ENCODE peak calls at places on chromosomes 13 and 19, in nine cellular contexts. W is choroid plexus epithelial cell, Z is heart right ventricle, S is fibroblast of mammary gland, J is brain microvascular endothelial cell, F is HL-60, L is dorsolateral prefrontal cortex, O is DND-41, P is BE2C. C is an unnamed sample.
A peak's percentile ranks its signal among the peaks of the same experiment; 100 is the strongest.

GRCh38 chr13:66530686-66531085 is 699.5 kb downstream of the PCDH9 start:
- DNase-seq in W (no peak), S (no peak), O (no peak), P (no peak), Z (no peak), J (no peak), L (no peak), F (no peak), C (no peak)

GRCh38 chr13:97944396-97945029 is 9.0 kb upstream of the IPO5 start:
- DNase-seq in S (peak; percentile 48), P (no peak), O (no peak), L (no peak), J (peak; percentile 41), Z (no peak), F (no peak), W (peak; percentile 69), C (no peak)

GRCh38 chr19:46495789-46496099 is at the start of gene PNMA8B:
- DNase-seq in F (no peak), L (peak; percentile 93), S (no peak), P (peak; percentile 95), O (no peak), W (peak; percentile 65), Z (peak; percentile 58), J (peak; percentile 34), C (no peak)

GRCh38 chr13:51715613-51716012 is 88.3 kb downstream of the DHRS12 start:
- DNase-seq in S (no peak), J (no peak), W (no peak), L (no peak), Z (no peak), P (no peak), F (no peak), O (no peak), C (no peak)

GRCh38 chr13:28819748-28820098 is 416 bp upstream of the MTUS2 start:
- DNase-seq in L (peak; percentile 77), W (peak; percentile 55), P (peak; percentile 82), S (peak; percentile 19), J (no peak), O (no peak), F (no peak), Z (peak; percentile 44), C (no peak)

GRCh38 chr13:29454931-29455481 is 140.5 kb downstream of the SLC7A1 start:
- DNase-seq in Z (no peak), W (peak; percentile 35), S (peak; percentile 35), P (peak; percentile 34), F (no peak), L (no peak), O (no peak), J (no peak), C (no peak)

GRCh38 chr19:33860691-33861090 is 64.0 kb downstream of the KCTD15 start:
- DNase-seq in L (no peak), F (no peak), J (no peak), P (no peak), W (no peak), Z (no peak), S (no peak), O (no peak), C (no peak)

GRCh38 chr13:76903544-76904162 is 17.4 kb upstream of the KCTD12 start:
- DNase-seq in F (no peak), L (peak; percentile 52), P (peak; percentile 69), W (peak; percentile 93), O (peak; percentile 68), Z (peak; percentile 70), S (peak; percentile 83), J (peak; percentile 74), C (no peak)

GRCh38 chr19:3556978-3557460 is 367 bp downstream of the MFSD12 start:
- DNase-seq in L (no peak), O (peak; percentile 57), P (no peak), Z (no peak), F (no peak), S (no peak), W (peak; percentile 47), J (no peak), C (no peak)

GRCh38 chr19:42397315-42398166 is 7.4 kb upstream of the CNFN start:
- DNase-seq in P (no peak), S (peak; percentile 49), F (no peak), O (no peak), L (no peak), W (no peak), Z (no peak), J (no peak), C (no peak)

GRCh38 chr19:34418300-34418699 is 9.9 kb upstream of the UBA2 start:
- DNase-seq in W (no peak), S (no peak), J (no peak), O (no peak), L (no peak), F (no peak), P (no peak), Z (no peak), C (no peak)

GRCh38 chr19:49142866-49143335 is 12.3 kb downstream of the HRC start:
- DNase-seq in J (peak; percentile 90), O (no peak), S (peak; percentile 86), Z (peak; percentile 95), W (peak; percentile 93), L (peak; percentile 90), F (no peak), P (peak; percentile 97), C (peak; percentile 56)

GRCh38 chr19:52959613-52960295 is 2.9 kb downstream of the ZNF816 start:
- DNase-seq in Z (no peak), L (no peak), W (no peak), F (no peak), S (no peak), P (no peak), O (no peak), J (no peak), C (no peak)

DNA sequence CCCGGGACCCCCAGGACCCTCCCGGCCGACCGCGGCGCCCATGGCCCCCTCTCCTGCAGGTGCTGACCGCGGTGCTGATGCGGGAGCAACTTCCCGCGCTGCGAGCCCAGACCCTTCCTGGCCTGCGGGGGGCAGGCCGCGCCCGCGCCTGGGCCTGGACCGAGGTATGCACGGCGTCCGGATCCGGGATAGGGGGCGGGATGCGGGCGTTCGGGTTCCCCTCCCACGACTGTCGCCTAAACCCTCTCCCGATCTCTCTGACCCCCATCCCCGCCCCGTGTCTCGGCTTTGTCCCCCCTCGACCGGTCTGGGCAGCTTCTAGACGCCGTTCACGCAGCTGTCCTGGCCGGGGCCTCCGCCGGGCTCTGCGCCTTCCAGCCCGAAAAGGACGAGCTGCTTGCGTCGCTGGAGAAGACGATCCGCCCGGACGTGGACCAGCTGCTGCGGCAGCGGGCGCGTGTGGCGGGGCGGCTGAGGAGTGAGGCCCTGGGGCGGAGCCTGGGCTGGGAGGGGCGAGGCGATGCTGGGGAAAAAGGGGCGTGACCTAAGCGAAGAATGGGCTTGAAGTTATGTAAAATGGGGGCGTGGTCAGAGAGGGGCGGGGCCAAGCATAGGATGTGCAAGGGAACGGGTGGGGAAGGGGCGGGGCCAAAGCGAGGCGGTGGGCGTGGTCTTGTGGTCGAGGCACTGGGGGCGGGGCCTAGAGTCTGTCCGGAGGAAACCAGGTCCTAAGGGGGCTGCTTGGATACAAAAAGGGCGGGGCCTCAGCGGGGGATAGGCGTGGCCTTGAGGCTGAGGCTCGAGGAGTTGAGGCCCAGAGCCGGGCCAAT is 15.9 kb upstream of the COLGALT1 start:
- DNase-seq in L (peak; percentile 85), F (peak; percentile 88), W (peak; percentile 97), Z (peak; percentile 95), S (peak; percentile 92), J (peak; percentile 99), O (peak; percentile 100), P (peak; percentile 100), C (peak; percentile 45)
- TF ChIP-seq CTCF in L (peak; percentile 56), F (no peak), W (peak; percentile 47), Z (peak; percentile 75), S (no peak), J (peak; percentile 44), O (peak; percentile 45), P (no peak), C (peak; percentile 35)

DNA sequence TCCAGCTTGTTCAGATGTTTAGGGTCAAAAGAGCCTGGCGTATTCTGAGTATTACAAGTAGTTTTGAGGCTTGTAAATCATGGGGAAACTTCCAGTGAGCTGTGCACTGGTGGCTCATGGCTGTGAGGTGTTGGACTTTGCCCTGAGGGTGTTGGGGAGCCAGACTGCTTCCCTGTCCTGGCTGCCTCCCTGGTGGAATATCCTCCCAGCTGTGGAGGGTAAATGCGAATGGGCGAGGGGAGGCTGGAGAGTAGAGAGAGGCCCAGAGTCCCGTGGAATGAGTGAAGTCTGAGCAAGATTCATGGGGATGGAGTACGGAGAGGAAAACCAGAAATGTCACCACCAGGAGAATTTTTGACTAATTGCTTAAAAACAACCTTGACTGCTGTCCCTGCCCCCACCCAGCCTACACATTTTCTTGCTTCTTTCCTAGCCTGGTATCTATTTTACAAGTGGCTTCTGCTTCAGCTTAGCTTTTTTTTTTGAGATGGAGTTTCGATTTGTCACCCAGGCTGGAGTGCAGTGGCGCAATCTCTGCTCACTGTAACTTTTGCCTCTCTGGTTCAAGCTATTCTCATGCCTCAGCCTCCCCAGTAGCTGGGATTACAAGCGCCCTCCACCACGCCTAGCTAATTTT is 3.7 kb downstream of the SNRPA start:
- DNase-seq in Z (no peak), P (no peak), L (no peak), J (no peak), S (peak; percentile 36), F (no peak), W (no peak), O (no peak), C (no peak)
- H3K4me3 ChIP-seq in Z (no peak overlapping the region), P (no peak overlapping the region), L (no peak overlapping the region), J (no peak overlapping the region), S (no peak overlapping the region), F (peak overlapping the region; percentile 31), W (no peak overlapping the region), O (peak overlapping the region; percentile 46), C (no peak overlapping the region)

DNA sequence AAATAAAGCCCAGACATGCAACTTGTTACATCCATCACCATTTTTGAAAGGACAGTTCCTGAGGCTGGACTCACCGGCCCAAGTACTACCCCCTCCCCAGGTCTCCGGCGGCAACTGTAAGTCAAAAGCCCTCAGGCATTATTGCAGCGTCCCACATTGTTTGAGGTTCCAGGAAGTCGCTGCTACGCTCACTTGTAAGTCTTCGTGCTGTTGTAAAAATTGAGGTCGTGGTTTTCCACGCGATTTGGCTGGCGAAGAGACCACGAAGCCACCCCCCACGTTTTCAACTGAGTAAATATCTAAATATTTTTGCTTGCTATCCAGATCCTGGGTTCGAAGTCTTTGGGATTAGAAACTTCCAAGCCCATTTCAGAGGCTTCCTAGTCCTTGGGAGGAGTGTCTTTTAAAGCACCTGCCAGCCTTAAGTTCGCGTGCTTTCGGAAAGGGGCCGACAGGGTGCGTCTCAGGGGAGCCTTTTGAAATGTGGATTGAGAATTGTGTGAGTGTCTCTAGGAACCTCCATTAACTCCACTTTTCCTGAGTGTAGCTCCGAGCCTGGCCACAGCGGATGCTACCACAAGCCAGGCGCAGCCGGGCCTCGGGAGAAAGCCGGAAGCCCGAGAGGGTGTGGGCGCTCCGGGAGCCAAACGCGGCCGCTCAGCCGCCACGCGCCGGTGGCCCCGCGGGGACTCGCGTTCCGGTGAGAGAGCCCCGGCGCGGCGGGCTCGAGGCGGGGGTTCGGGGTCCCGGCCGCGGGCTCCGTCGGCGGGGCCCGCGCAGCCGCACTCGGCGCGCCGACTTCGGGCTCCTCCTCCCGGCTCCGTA is at the start of gene FNDC3A:
- DNase-seq in F (no peak), Z (peak; percentile 23), P (peak; percentile 24), O (peak; percentile 74), W (peak; percentile 76), J (peak; percentile 48), S (peak; percentile 57), L (no peak), C (no peak)
- TF ChIP-seq CTCF in F (no peak), Z (peak; percentile 16), P (no peak), O (peak; percentile 7), W (peak; percentile 41), J (peak; percentile 26), S (peak; percentile 11), L (no peak), C (no peak)

DNA sequence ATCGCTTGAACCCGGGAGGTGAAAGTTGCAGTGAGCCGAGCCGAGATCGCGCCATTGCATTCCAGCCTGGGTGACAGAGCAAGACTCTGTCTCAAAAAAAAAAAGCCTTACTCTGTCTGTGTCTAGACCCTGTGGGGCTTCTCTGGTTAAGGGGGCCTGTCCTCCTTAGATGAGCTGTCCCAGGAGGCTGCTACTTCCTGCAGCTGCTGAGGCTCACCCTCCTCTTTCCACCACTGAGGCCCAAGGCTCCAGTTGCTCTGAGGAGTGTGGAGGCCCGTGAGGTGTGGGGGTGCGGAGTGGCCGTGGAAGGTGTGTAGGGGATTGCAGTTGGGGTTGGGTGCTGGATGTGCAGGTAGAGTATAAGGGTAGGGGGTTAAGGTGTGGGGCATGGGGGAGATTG is 22.1 kb upstream of the RASA3 start:
- DNase-seq in J (no peak), O (peak; percentile 84), S (no peak), Z (no peak), L (no peak), F (no peak), P (no peak), W (no peak), C (no peak)
- H3K4me3 ChIP-seq in J (no peak overlapping the region), O (peak overlapping the region; percentile 50), S (no peak overlapping the region), Z (no peak overlapping the region), L (no peak overlapping the region), F (no peak overlapping the region), P (no peak overlapping the region), W (no peak overlapping the region), C (no peak overlapping the region)